ENCODE peak calls at places on chromosomes 5 and 9, in eight cellular contexts. One of them, this sample, is unnamed.
A peak's percentile ranks its signal among the peaks of the same experiment; 100 is the strongest.

GRCh38 chr5:88787856-88788255 is 95.1 kb downstream of the MEF2C start:
- DNase-seq in endothelial cell of umbilical vein: peak; percentile 33
- DNase-seq in nephron progenitor cell: no peak
- DNase-seq in GM23338: no peak
- DNase-seq in germinal center: no peak
- DNase-seq in neuronal stem cell: no peak
- DNase-seq in amniotic stem cell: peak; percentile 13
- DNase-seq in stimulated activated CD4-positive, alpha-beta T cell treated with anti-CD3 and anti-CD28 coated beads, TNF-alpha, amount 100 ng/mL, for 4 hours: no peak
- DNase-seq in this sample: no peak

GRCh38 chr5:78362220-78362619 is 1.8 kb downstream of the SCAMP1 start:
- DNase-seq in GM23338: no peak
- DNase-seq in germinal center: no peak
- DNase-seq in nephron progenitor cell: no peak
- DNase-seq in amniotic stem cell: no peak
- DNase-seq in neuronal stem cell: no peak
- DNase-seq in endothelial cell of umbilical vein: peak; percentile 12
- DNase-seq in stimulated activated CD4-positive, alpha-beta T cell treated with anti-CD3 and anti-CD28 coated beads, TNF-alpha, amount 100 ng/mL, for 4 hours: no peak
- DNase-seq in this sample: no peak

GRCh38 chr9:82934949-82935348 is 128.0 kb downstream of the RASEF start:
- DNase-seq in amniotic stem cell: no peak
- DNase-seq in neuronal stem cell: no peak
- DNase-seq in germinal center: no peak
- DNase-seq in endothelial cell of umbilical vein: peak; percentile 24
- DNase-seq in GM23338: peak; percentile 15
- DNase-seq in stimulated activated CD4-positive, alpha-beta T cell treated with anti-CD3 and anti-CD28 coated beads, TNF-alpha, amount 100 ng/mL, for 4 hours: no peak
- DNase-seq in nephron progenitor cell: no peak
- DNase-seq in this sample: no peak

GRCh38 chr5:171629221-171630005 is 156.2 kb upstream of the SMIM23 start:
- DNase-seq in stimulated activated CD4-positive, alpha-beta T cell treated with anti-CD3 and anti-CD28 coated beads, TNF-alpha, amount 100 ng/mL, for 4 hours: no peak
- DNase-seq in endothelial cell of umbilical vein: no peak
- DNase-seq in amniotic stem cell: no peak
- DNase-seq in GM23338: peak; percentile 56
- DNase-seq in nephron progenitor cell: no peak
- DNase-seq in neuronal stem cell: no peak
- DNase-seq in germinal center: no peak
- DNase-seq in this sample: no peak

GRCh38 chr9:76044420-76044819 is 153.9 kb downstream of the PCSK5 start:
- DNase-seq in nephron progenitor cell: no peak
- DNase-seq in endothelial cell of umbilical vein: no peak
- DNase-seq in neuronal stem cell: no peak
- DNase-seq in GM23338: no peak
- DNase-seq in amniotic stem cell: no peak
- DNase-seq in stimulated activated CD4-positive, alpha-beta T cell treated with anti-CD3 and anti-CD28 coated beads, TNF-alpha, amount 100 ng/mL, for 4 hours: no peak
- DNase-seq in germinal center: no peak
- DNase-seq in this sample: no peak

GRCh38 chr5:43036856-43037711 is 3.0 kb downstream of the ANXA2R start:
- DNase-seq in GM23338: peak; percentile 47
- DNase-seq in stimulated activated CD4-positive, alpha-beta T cell treated with anti-CD3 and anti-CD28 coated beads, TNF-alpha, amount 100 ng/mL, for 4 hours: no peak
- DNase-seq in germinal center: no peak
- DNase-seq in nephron progenitor cell: peak; percentile 35
- DNase-seq in amniotic stem cell: no peak
- DNase-seq in endothelial cell of umbilical vein: peak; percentile 69
- DNase-seq in neuronal stem cell: no peak
- DNase-seq in this sample: no peak

GRCh38 chr5:56757077-56757476 is 58.3 kb upstream of the MAP3K1 start:
- DNase-seq in GM23338: no peak
- DNase-seq in amniotic stem cell: no peak
- DNase-seq in stimulated activated CD4-positive, alpha-beta T cell treated with anti-CD3 and anti-CD28 coated beads, TNF-alpha, amount 100 ng/mL, for 4 hours: no peak
- DNase-seq in endothelial cell of umbilical vein: no peak
- DNase-seq in nephron progenitor cell: no peak
- DNase-seq in neuronal stem cell: no peak
- DNase-seq in germinal center: no peak
- DNase-seq in this sample: no peak

GRCh38 chr5:15737036-15737821 is 237.2 kb downstream of the FBXL7 start:
- DNase-seq in GM23338: no peak
- DNase-seq in neuronal stem cell: no peak
- DNase-seq in amniotic stem cell: no peak
- DNase-seq in germinal center: no peak
- DNase-seq in nephron progenitor cell: no peak
- DNase-seq in endothelial cell of umbilical vein: no peak
- DNase-seq in stimulated activated CD4-positive, alpha-beta T cell treated with anti-CD3 and anti-CD28 coated beads, TNF-alpha, amount 100 ng/mL, for 4 hours: no peak
- DNase-seq in this sample: no peak

GRCh38 chr5:849651-850301 is 1.0 kb downstream of the ZDHHC11 start:
- DNase-seq in endothelial cell of umbilical vein: no peak
- DNase-seq in neuronal stem cell: peak; percentile 58
- DNase-seq in amniotic stem cell: no peak
- DNase-seq in GM23338: peak; percentile 35
- DNase-seq in stimulated activated CD4-positive, alpha-beta T cell treated with anti-CD3 and anti-CD28 coated beads, TNF-alpha, amount 100 ng/mL, for 4 hours: no peak
- DNase-seq in germinal center: no peak
- DNase-seq in nephron progenitor cell: peak; percentile 65
- DNase-seq in this sample: no peak